ENCODE peak calls at places on chromosomes 12 and 14, in nine cellular contexts. A is natural killer cell, Z is posterior vena cava, H is head of caudate nucleus, M is GM10248, U is substantia nigra, P is endothelial cell, K is cardiac muscle cell, N is GF-D8. D is an unnamed sample.

GRCh38 chr12:53005215-53005985 is 856 bp upstream of the EIF4B start:
- DNase-seq in N (no peak), A (no peak), U (peak), M (no peak), K (no peak), H (peak), Z (peak), P (peak), D (no peak)

GRCh38 chr14:22905627-22906026 is 13.3 kb downstream of the RBM23 start:
- DNase-seq in Z (no peak), P (no peak), M (no peak), K (no peak), A (no peak), N (no peak), H (no peak), U (no peak), D (no peak)

GRCh38 chr12:5901416-5901815 is 43.6 kb downstream of the ANO2 start:
- DNase-seq in K (no peak), U (no peak), N (no peak), P (no peak), H (no peak), M (no peak), A (no peak), Z (no peak), D (no peak)

GRCh38 chr12:52358575-52359350 is 8.5 kb downstream of the KRT85 start:
- DNase-seq in P (no peak), K (no peak), Z (no peak), N (no peak), A (peak), U (no peak), M (peak), H (no peak), D (peak)

GRCh38 chr12:32083489-32083888 is 23.2 kb upstream of the BICD1 start:
- DNase-seq in M (no peak), A (no peak), P (no peak), K (no peak), U (no peak), H (no peak), N (no peak), Z (no peak), D (no peak)

GRCh38 chr14:54025661-54026060 is 69.0 kb upstream of the BMP4 start:
- DNase-seq in P (no peak), H (no peak), K (no peak), A (no peak), Z (no peak), N (no peak), U (no peak), M (no peak), D (peak)

GRCh38 chr12:3651585-3652424 is 101.1 kb downstream of the CRACR2A start:
- DNase-seq in A (no peak), H (no peak), K (no peak), U (no peak), Z (peak), P (no peak), M (no peak), N (no peak), D (no peak)

GRCh38 chr12:50082644-50083043 is 2.5 kb upstream of the SMARCD1 start:
- DNase-seq in H (no peak), M (no peak), Z (peak), K (no peak), A (no peak), U (no peak), N (no peak), P (no peak), D (no peak)

D was measured in Jurkat, Clone E6-1.